ENCODE peak calls at places on chromosome 6, in seven cellular contexts. U is adrenal gland; F is SK-N-SH; X is ovary; K is psoas muscle; L is CD8-positive, alpha-beta T cell; H is lung. N is an unnamed sample.

GRCh38 chr6:9496837-9497236 is 918.0 kb downstream of the TFAP2A start:
- DNase-seq in L (no peak), H (no peak), K (no peak), U (no peak), X (no peak), F (no peak), N (no peak)

GRCh38 chr6:140043762-140044378 is 669.4 kb upstream of the CITED2 start:
- DNase-seq in H (no peak), L (no peak), F (no peak), U (no peak), X (no peak), K (no peak), N (no peak)

GRCh38 chr6:15441215-15441868 is 195.5 kb downstream of the JARID2 start:
- DNase-seq in H (peak; percentile 55), X (peak; percentile 59), K (no peak), F (peak; percentile 70), U (peak; percentile 72), L (no peak), N (no peak)

GRCh38 chr6:112991912-112992311 is 644.8 kb downstream of the RFPL4B start:
- DNase-seq in K (no peak), H (no peak), L (no peak), F (no peak), U (no peak), X (no peak), N (no peak)

GRCh38 chr6:105402090-105402980 is 547 bp downstream of the PREP start:
- DNase-seq in H (no peak), L (peak; percentile 54), X (no peak), U (peak; percentile 60), F (peak; percentile 44), K (no peak), N (no peak)

GRCh38 chr6:24223131-24223715 is 97.2 kb downstream of the NRSN1 start:
- DNase-seq in X (no peak), L (no peak), F (no peak), K (no peak), U (no peak), H (no peak), N (no peak)

GRCh38 chr6:35757461-35758123 is 18.8 kb upstream of the CLPSL2 start:
- DNase-seq in K (no peak), U (no peak), L (no peak), X (no peak), H (no peak), F (no peak), N (no peak)

GRCh38 chr6:44489912-44490604 is 102.6 kb downstream of the CDC5L start:
- DNase-seq in H (no peak), F (no peak), X (peak; percentile 61), L (no peak), K (peak; percentile 32), U (peak; percentile 87), N (peak; percentile 53)

GRCh38 chr6:144017167-144018094 is 9.4 kb upstream of the PLAGL1 start:
- DNase-seq in K (no peak), L (no peak), X (no peak), F (no peak), H (no peak), U (no peak), N (no peak)

GRCh38 chr6:43054206-43054943 is 724 bp upstream of the CUL7 start:
- DNase-seq in K (no peak), X (peak; percentile 52), U (peak; percentile 13), F (peak; percentile 50), L (no peak), H (no peak), N (peak; percentile 53)

GRCh38 chr6:39669117-39669690 is 56.0 kb downstream of the KIF6 start:
- DNase-seq in H (no peak), F (no peak), L (no peak), K (no peak), U (no peak), X (no peak), N (no peak)

GRCh38 chr6:118580585-118581419 is 32.7 kb downstream of the PLN start:
- DNase-seq in F (peak; percentile 49), H (peak; percentile 39), K (peak; percentile 64), X (peak; percentile 27), L (no peak), U (peak; percentile 80), N (no peak)

GRCh38 chr6:100176321-100176950 is 182.4 kb upstream of the MCHR2 start:
- DNase-seq in H (no peak), X (no peak), L (no peak), U (peak; percentile 4), K (no peak), F (no peak), N (no peak)

GRCh38 chr6:46990031-46990644 is 52.0 kb downstream of the ADGRF1 start:
- DNase-seq in L (no peak), K (peak; percentile 16), H (no peak), F (no peak), X (no peak), U (no peak), N (no peak)

GRCh38 chr6:144033816-144034540 is 25.9 kb upstream of the PLAGL1 start:
- DNase-seq in F (no peak), H (no peak), K (no peak), X (no peak), L (no peak), U (peak; percentile 15), N (no peak)

GRCh38 chr6:6131492-6132109 is 124.9 kb upstream of the NRN1 start:
- DNase-seq in H (no peak), U (peak; percentile 5), K (no peak), L (no peak), X (no peak), F (peak; percentile 22), N (no peak)

DNA sequence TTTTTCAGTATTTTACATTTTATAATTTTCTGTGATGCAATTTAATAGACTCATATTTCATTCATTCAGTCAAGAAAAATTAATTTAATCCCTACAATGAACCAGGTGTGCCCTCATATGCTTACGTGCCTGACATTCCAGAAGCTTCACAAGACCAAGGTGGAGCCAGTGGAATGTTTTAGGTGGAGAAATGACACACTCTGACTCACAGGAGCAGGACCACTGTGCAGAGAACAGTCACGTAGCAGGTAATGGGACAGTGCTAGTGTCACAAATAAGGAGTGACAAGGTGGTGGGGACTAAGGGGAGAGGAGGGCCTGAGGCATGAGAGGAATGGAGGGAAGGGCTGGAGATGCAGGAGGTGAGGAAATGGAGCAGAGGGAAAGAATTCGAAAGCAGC is 37.0 kb upstream of the HLA-G start:
- DNase-seq in X (no peak), F (no peak), K (no peak), L (no peak), H (no peak), U (no peak), N (no peak)
- H3K27me3 ChIP-seq in X (no peaks in the 10 kb centered on the region), F (peaks cover 22% of the 10 kb centered on the region), K (peaks cover 9% of the 10 kb centered on the region), L (no peaks in the 10 kb centered on the region), H (no peaks in the 10 kb centered on the region), U (no peaks in the 10 kb centered on the region), N (no peaks in the 10 kb centered on the region)

DNA sequence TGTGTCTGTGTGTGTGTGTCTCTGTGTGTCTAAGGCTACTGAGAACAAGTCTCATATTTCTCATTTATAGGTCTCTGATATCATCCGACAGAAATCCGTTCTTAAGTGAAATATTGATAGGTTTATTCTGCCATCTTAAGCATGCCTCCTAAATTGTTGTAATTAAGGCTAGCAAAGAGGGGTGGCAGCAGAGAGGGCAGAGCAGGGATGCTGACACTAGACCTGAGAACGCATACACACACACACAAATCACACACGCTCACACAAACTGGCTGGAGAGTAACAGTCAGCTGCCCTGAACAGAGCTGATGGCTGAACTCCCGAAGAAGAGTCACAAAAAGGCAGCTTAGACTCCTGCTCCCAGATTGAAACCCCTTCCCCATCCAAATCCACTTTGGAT is 85.0 kb upstream of the LRFN2 start:
- DNase-seq in F (peak; percentile 40), H (no peak), U (no peak), L (no peak), X (no peak), K (no peak), N (no peak)
- TF ChIP-seq CTCF in F (peak; percentile 24), H (no peak), U (no peak), L (no peak), X (no peak), K (no peak), N (no peak)

DNA sequence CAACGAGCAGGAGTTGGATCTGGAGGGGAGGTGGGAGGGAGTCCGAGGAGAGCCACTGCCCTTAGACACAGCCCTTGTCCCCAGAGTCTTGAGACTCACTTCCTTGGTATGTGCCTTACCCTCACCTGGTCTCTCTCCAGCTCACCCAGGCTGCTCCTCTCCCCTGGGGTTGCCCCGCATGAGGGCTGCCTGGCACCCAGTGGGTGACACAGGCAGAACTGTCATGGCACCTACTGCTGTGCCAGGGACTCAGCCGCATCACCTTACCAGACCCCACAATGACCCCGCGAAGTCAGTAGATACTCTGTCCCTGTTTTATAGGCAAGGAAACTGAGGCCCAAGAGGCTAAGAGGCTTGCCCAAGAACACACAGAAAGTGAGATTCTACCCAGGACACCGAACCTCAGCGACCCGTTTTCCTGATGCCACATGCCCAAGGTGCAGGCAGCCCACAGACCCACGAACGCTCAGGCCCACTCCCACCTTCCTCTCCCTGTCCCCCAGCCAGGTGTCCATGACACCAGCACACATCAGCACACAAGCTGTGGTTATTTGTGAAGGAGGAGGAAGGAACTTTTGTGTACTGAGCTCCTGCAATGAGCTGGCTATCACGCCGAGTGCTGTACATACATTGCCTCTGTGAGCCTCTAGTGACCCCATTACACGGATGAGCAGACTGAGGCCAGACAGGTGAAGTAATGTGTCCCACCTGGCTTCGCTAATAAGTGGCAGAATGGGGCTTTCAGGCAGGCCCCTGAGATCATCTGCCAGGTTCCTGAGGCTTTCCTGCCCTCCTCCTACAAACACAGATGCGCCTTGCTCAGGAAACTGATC is 168.1 kb downstream of the GRM4 start:
- DNase-seq in K (no peak), F (peak; percentile 12), H (no peak), X (no peak), U (no peak), L (no peak), N (peak; percentile 34)
- H3K27me3 ChIP-seq in K (peaks cover 10% of the 10 kb centered on the region), F (peaks cover 7% of the 10 kb centered on the region), H (no peaks in the 10 kb centered on the region), X (no peaks in the 10 kb centered on the region), U (peaks cover 17% of the 10 kb centered on the region), L (no peaks in the 10 kb centered on the region), N (peaks cover 21% of the 10 kb centered on the region)

DNA sequence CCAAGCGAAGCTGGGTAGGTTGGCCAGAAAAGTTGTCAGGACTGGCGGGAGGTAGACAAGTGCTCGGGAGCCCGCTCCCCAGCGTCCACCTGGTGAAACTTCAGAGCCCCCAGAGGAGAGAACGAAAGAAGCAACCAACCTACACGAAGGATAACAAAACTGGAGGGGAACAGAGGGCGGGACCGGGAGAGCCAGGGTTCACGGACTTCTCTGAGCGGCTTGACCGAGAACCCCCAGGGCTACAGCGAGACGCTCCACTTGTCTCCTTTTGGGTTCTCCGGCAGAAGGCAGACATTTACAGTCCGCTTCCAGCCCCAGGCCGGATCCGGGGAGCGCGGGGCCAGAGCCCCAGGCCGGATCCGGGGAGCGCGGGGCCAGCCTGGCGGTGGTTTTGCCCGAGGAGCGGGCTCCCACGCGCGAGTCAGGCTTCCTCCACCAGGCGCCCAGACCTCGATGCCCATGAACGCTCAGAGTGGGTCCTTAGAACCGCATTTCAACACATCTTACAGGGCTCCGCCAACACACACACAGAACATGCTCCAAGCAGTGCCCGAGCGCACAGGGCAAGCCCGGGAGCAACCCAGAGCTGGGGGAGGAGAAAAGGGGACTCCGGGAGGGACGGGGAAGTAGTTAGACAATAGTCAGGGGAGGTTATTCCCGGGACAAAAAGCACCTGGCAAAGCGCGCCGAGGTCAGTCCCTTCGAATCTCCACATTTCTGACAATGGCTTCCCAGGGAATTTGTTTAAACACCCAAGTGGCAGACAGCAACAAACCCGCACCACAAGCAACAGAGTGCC is 1.1 kb downstream of the PTPRK start:
- DNase-seq in H (peak; percentile 55), K (peak; percentile 33), F (peak; percentile 17), L (peak; percentile 68), U (peak; percentile 34), X (peak; percentile 58), N (peak; percentile 61)
- TF ChIP-seq CTCF in H (no peak), K (peak; percentile 14), F (peak; percentile 38), L (no peak), U (peak; percentile 25), X (no peak), N (peak; percentile 15)

GRCh38 chr6:159312204-159312603 is 143.0 kb downstream of the FNDC1 start:
- DNase-seq in F (no peak), X (no peak), H (no peak), U (no peak), K (no peak), L (no peak), N (no peak)
- H3K27me3 ChIP-seq in F (no peaks in the 10 kb centered on the region), X (no peaks in the 10 kb centered on the region), H (no peaks in the 10 kb centered on the region), U (no peaks in the 10 kb centered on the region), K (no peaks in the 10 kb centered on the region), L (no peaks in the 10 kb centered on the region), N (no peaks in the 10 kb centered on the region)

N was measured in breast epithelium.